ENCODE peak calls at places on chromosomes 1 and 21, in eight cellular contexts. H is fibroblast of lung, U is HCT116, S is kidney tubule cell, W is NCI-H1105 treated with DMSO at 0.1 percent for 48 hours, J is NCI-H345, P is activated T-cell treated with anti-CD3 and anti-CD28 coated beads for 24 hours, B is iPS DF 19.7. T is an unnamed sample.

GRCh38 chr1:23168079-23168461 is 586 bp downstream of the LUZP1 start:
- DNase-seq in H (no peak), U (no peak), S (peak; percentile 44), W (no peak), J (peak; percentile 27), P (no peak), B (no peak), T (no peak)

GRCh38 chr1:42155362-42155761 is 2.2 kb downstream of the GUCA2B start:
- DNase-seq in H (no peak), U (no peak), S (no peak), W (no peak), J (no peak), P (no peak), B (no peak), T (no peak)

GRCh38 chr1:182240085-182240484 is 151.5 kb downstream of the GLUL start:
- DNase-seq in H (no peak), U (no peak), S (no peak), W (no peak), J (no peak), P (no peak), B (no peak), T (no peak)

GRCh38 chr1:94299627-94300552 is 62.5 kb upstream of the ARHGAP29 start:
- DNase-seq in H (peak; percentile 85), U (peak; percentile 98), S (peak; percentile 100), W (no peak), J (no peak), P (no peak), B (peak; percentile 59), T (peak; percentile 98)

GRCh38 chr1:222897527-222898190 is 82.8 kb downstream of the DISP1 start:
- DNase-seq in H (peak; percentile 52), U (no peak), S (peak; percentile 25), W (no peak), J (no peak), P (no peak), B (no peak), T (peak; percentile 56)

GRCh38 chr1:235783148-235783776 is 83.4 kb downstream of the LYST start:
- DNase-seq in H (peak; percentile 55), U (peak; percentile 26), S (peak; percentile 53), W (peak; percentile 45), J (peak; percentile 52), P (no peak), B (no peak), T (peak; percentile 68)

GRCh38 chr1:236142358-236143103 is at the start of gene GPR137B:
- DNase-seq in H (peak; percentile 59), U (no peak), S (peak; percentile 64), W (peak; percentile 19), J (peak; percentile 83), P (peak; percentile 44), B (no peak), T (peak; percentile 27)

GRCh38 chr1:174194451-174194850 is 35.1 kb downstream of the RABGAP1L start:
- DNase-seq in H (no peak), U (no peak), S (no peak), W (no peak), J (no peak), P (no peak), B (no peak), T (no peak)

GRCh38 chr1:174040387-174040786 is 18.2 kb upstream of the RC3H1 start:
- DNase-seq in H (peak; percentile 85), U (peak; percentile 49), S (peak; percentile 93), W (peak; percentile 87), J (peak; percentile 76), P (no peak), B (no peak), T (peak; percentile 51)

GRCh38 chr1:228150458-228151169 is 884 bp downstream of the GJC2 start:
- DNase-seq in H (peak; percentile 82), U (no peak), S (peak; percentile 12), W (no peak), J (no peak), P (no peak), B (no peak), T (no peak)

GRCh38 chr1:152047954-152048640 is 11.3 kb upstream of the S100A11 start:
- DNase-seq in H (peak; percentile 100), U (peak; percentile 99), S (peak; percentile 99), W (no peak), J (no peak), P (peak; percentile 82), B (peak; percentile 90), T (peak; percentile 99)

GRCh38 chr1:219810451-219810850 is 117.9 kb downstream of the SLC30A10 start:
- DNase-seq in H (no peak), U (no peak), S (no peak), W (no peak), J (no peak), P (no peak), B (no peak), T (no peak)

GRCh38 chr1:87330954-87331318 is 2.3 kb downstream of the LMO4 start:
- DNase-seq in H (no peak), U (no peak), S (no peak), W (no peak), J (no peak), P (no peak), B (no peak), T (peak; percentile 20)

GRCh38 chr1:241639040-241639652 is 1.0 kb downstream of the CHML start:
- DNase-seq in H (peak; percentile 36), U (no peak), S (peak; percentile 51), W (no peak), J (no peak), P (no peak), B (no peak), T (no peak)

GRCh38 chr21:44871576-44872265 is 1.8 kb downstream of the PTTG1IP start:
- DNase-seq in H (peak; percentile 78), U (no peak), S (peak; percentile 65), W (no peak), J (no peak), P (no peak), B (no peak), T (peak; percentile 28)

GRCh38 chr21:34130598-34130985 is 57.2 kb downstream of the MRPS6 start:
- DNase-seq in H (no peak), U (no peak), S (no peak), W (no peak), J (no peak), P (no peak), B (no peak), T (no peak)

GRCh38 chr1:77036560-77036959 is 169.3 kb downstream of the ST6GALNAC5 start:
- DNase-seq in H (peak; percentile 53), U (no peak), S (peak; percentile 20), W (no peak), J (no peak), P (no peak), B (no peak), T (peak; percentile 3)

GRCh38 chr1:9351654-9352271 is 59.1 kb downstream of the SPSB1 start:
- DNase-seq in H (no peak), U (no peak), S (peak; percentile 43), W (no peak), J (no peak), P (no peak), B (no peak), T (no peak)

GRCh38 chr1:31335007-31335406 is 37.9 kb downstream of the FABP3 start:
- DNase-seq in H (peak; percentile 23), U (peak; percentile 32), S (peak; percentile 25), W (peak; percentile 73), J (peak; percentile 38), P (no peak), B (no peak), T (peak; percentile 4)

GRCh38 chr1:198253668-198254067 is 96.9 kb downstream of the NEK7 start:
- DNase-seq in H (peak; percentile 88), U (no peak), S (peak; percentile 77), W (no peak), J (no peak), P (no peak), B (no peak), T (peak; percentile 38)

GRCh38 chr1:243756529-243756928 is 93.5 kb downstream of the AKT3 start:
- DNase-seq in H (no peak), U (no peak), S (no peak), W (no peak), J (no peak), P (no peak), B (no peak), T (no peak)

GRCh38 chr1:100552031-100552430 is 14.1 kb downstream of the GPR88 start:
- DNase-seq in H (no peak), U (no peak), S (no peak), W (no peak), J (no peak), P (no peak), B (no peak), T (no peak)

GRCh38 chr1:244640917-244641316 is 12.0 kb upstream of the DESI2 start:
- DNase-seq in H (no peak), U (no peak), S (no peak), W (no peak), J (no peak), P (no peak), B (no peak), T (no peak)

GRCh38 chr1:153312569-153313186 is at the start of gene PGLYRP3:
- DNase-seq in H (no peak), U (peak; percentile 12), S (no peak), W (no peak), J (peak; percentile 29), P (no peak), B (no peak), T (no peak)

GRCh38 chr1:232868793-232869491 is 63.7 kb downstream of the MAP10 start:
- DNase-seq in H (peak; percentile 97), U (peak; percentile 45), S (peak; percentile 93), W (peak; percentile 29), J (peak; percentile 54), P (no peak), B (no peak), T (peak; percentile 91)

GRCh38 chr1:117093870-117094621 is 27.5 kb downstream of the TRIM45 start:
- DNase-seq in H (peak; percentile 95), U (peak; percentile 8), S (peak; percentile 66), W (no peak), J (no peak), P (peak; percentile 32), B (peak; percentile 30), T (peak; percentile 64)

GRCh38 chr1:205042911-205043806 is at the start of gene CNTN2:
- DNase-seq in H (no peak), U (no peak), S (no peak), W (peak; percentile 81), J (no peak), P (no peak), B (no peak), T (no peak)

GRCh38 chr1:146032613-146033219 is 11.2 kb upstream of the HJV start:
- DNase-seq in H (peak; percentile 36), U (peak; percentile 48), S (peak; percentile 58), W (peak; percentile 81), J (peak; percentile 80), P (no peak), B (no peak), T (peak; percentile 57)

GRCh38 chr1:87115317-87115885 is 201.0 kb downstream of the HS2ST1 start:
- DNase-seq in H (peak; percentile 94), U (no peak), S (peak; percentile 84), W (peak; percentile 27), J (no peak), P (no peak), B (no peak), T (no peak)

GRCh38 chr1:180150982-180151381 is 3.7 kb upstream of the QSOX1 start:
- DNase-seq in H (no peak), U (no peak), S (peak; percentile 24), W (no peak), J (no peak), P (no peak), B (no peak), T (no peak)